ENCODE peak calls at places on chromosomes 6 and 20, in four cellular contexts. L is HL-60, T is HepG2, H is transverse colon. D is an unnamed sample.

GRCh38 chr6:101125380-101125971 is 244.3 kb upstream of the ASCC3 start:
- DNase-seq in L (no peak), T (no peak), H (no peak), D (no peak)

GRCh38 chr6:154232013-154232920 is 124.3 kb downstream of the IPCEF1 start:
- DNase-seq in T (no peak), L (no peak), H (no peak), D (no peak)

GRCh38 chr6:143742070-143742954 is 64.5 kb downstream of the PHACTR2 start:
- DNase-seq in L (no peak), T (no peak), H (no peak), D (no peak)

GRCh38 chr6:144855812-144856531 is 570.8 kb downstream of the UTRN start:
- DNase-seq in L (no peak), H (no peak), T (peak), D (no peak)

GRCh38 chr6:166565084-166565651 is 21.3 kb downstream of the RAMACL start:
- DNase-seq in T (no peak), H (no peak), L (no peak), D (no peak)

GRCh38 chr20:23441850-23442313 is 2.4 kb downstream of the CSTL1 start:
- DNase-seq in T (peak), H (peak), L (no peak), D (peak)

GRCh38 chr20:62025832-62026563 is 39.7 kb downstream of the TAF4 start:
- DNase-seq in H (no peak), L (no peak), T (peak), D (no peak)

GRCh38 chr6:160137130-160137988 is 15.7 kb downstream of the SLC22A1 start:
- DNase-seq in H (no peak), L (no peak), T (peak), D (no peak)

GRCh38 chr6:149190228-149190831 is 127.2 kb upstream of the TAB2 start:
- DNase-seq in H (peak), T (peak), L (no peak), D (peak)

GRCh38 chr6:132465530-132466485 is 47.1 kb downstream of the STX7 start:
- DNase-seq in H (no peak), T (no peak), L (no peak), D (no peak)

GRCh38 chr6:150466196-150466595 is 97.4 kb downstream of the IYD start:
- DNase-seq in T (no peak), L (no peak), H (no peak), D (no peak)

GRCh38 chr6:117547688-117548621 is 54.4 kb downstream of the GOPC start:
- DNase-seq in T (no peak), H (peak), L (no peak), D (peak)

GRCh38 chr6:33634203-33634727 is 13.1 kb downstream of the ITPR3 start:
- DNase-seq in L (no peak), H (no peak), T (peak), D (peak)
- TF ChIP-seq POLR2AphosphoS5 in L (no peak), H (no peak), T (no peak), D (peak)

DNA sequence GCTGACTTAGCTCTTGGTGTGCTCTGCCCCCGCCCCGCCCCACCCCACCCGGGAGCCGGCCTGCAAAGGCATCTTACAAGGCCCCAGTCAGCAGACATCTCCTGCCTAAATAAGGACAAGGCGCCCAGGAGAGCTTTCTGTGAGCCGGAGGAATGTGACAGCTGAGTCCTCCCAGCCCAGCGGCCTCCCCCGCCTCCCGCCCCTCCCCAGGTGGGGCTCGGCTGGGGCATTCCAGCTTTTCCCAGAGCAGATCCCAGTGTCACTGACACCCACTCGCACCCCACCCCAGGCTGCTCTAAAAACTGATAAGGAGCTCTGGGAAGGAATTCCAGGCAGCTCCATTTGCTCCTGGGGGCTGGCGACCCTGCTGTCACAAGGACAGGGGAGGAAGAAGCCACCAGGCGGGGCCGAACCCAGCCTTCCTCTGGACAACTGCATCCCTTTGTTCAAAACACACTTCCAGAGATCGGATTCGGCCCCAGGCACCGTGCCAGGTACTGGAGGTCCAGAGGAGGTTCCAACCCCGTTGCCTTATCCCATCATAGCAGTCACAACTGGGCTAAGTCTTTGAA is 49.7 kb downstream of the JPH2 start:
- DNase-seq in H (peak), T (no peak), L (no peak), D (no peak)
- TF ChIP-seq POLR2AphosphoS5 in H (peak), T (no peak), L (no peak), D (no peak)

GRCh38 chr20:420721-421574 is 12.8 kb downstream of the RBCK1 start:
- DNase-seq in T (no peak), L (no peak), H (peak), D (peak)
- TF ChIP-seq POLR2AphosphoS5 in T (no peak), L (no peak), H (no peak), D (no peak)

DNA sequence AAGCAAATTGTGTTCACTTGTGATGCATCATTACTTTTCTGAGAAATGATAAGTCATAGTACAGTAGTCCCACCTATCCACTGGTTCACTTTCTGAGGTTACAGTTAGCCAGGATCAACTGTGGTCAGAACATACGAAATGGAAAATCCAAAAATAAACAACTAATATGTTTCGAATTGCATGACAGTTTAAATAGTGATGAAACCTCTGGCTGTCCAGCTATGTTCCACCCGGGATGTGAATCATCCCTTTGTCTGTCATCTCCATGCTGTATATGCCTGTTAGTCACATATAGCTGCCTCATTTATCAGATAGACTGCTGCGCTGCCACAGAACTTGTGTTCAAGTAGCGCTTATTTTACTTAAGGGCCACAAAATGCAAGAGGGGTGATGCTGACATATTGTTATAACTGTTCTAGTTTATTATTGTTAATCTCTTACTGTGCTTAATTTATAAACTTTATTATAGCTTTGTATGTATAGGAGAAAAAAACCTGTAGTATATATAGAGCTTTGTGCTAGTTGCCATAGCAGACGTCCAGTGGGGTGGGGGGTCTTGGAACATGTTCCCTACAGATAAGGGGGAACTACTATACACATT is 29.2 kb downstream of the AFDN start:
- DNase-seq in T (peak), L (no peak), H (no peak), D (no peak)
- TF ChIP-seq POLR2AphosphoS5 in T (no peak), L (no peak), H (peak), D (no peak)